ENCODE peak calls at places on chromosomes 16 and 17, in eight cellular contexts. C is naive thymus-derived CD4-positive, alpha-beta T cell; V is CD4-positive, alpha-beta memory T cell; N is tibial nerve; U is psoas muscle; R is gastrocnemius medialis; P is heart left ventricle; F is stomach. X is an unnamed sample. For H3K4me1, the result is how much of the 10 kb centered on the place peaks cover.

GRCh38 chr17:57852955-57853328 is 3.1 kb upstream of the MRPS23 start:
- DNase-seq in V (no peak), U (no peak), R (no peak), F (no peak), P (no peak), C (no peak), N (no peak), X (no peak)

GRCh38 chr16:65196696-65197095 is 74.8 kb upstream of the CDH11 start:
- DNase-seq in R (no peak), P (no peak), F (no peak), C (no peak), N (no peak), U (no peak), V (no peak), X (no peak)

GRCh38 chr17:80463784-80464400 is 12.5 kb downstream of the NPTX1 start:
- DNase-seq in U (no peak), C (no peak), F (no peak), N (no peak), R (no peak), V (no peak), P (no peak), X (no peak)

GRCh38 chr17:75457047-75457654 is 716 bp downstream of the TMEM94 start:
- DNase-seq in R (peak), F (peak), V (peak), C (no peak), U (peak), N (no peak), P (no peak), X (no peak)

GRCh38 chr17:43016216-43016615 is 6.0 kb downstream of the VAT1 start:
- DNase-seq in R (no peak), P (no peak), N (no peak), F (no peak), C (no peak), U (no peak), V (no peak), X (no peak)

GRCh38 chr16:72291531-72291981 is 119.6 kb upstream of the PMFBP1 start:
- DNase-seq in U (no peak), F (no peak), C (no peak), P (no peak), N (no peak), R (no peak), V (no peak), X (no peak)

GRCh38 chr17:15261063-15261817 is 3.9 kb downstream of the PMP22 start:
- DNase-seq in P (peak), V (no peak), R (peak), U (peak), C (no peak), F (peak), N (peak), X (no peak)

GRCh38 chr16:78257376-78257728 is 157.9 kb downstream of the WWOX start:
- DNase-seq in N (no peak), R (no peak), C (no peak), P (no peak), V (no peak), F (no peak), U (no peak), X (no peak)

GRCh38 chr16:83888672-83889044 is 10.3 kb upstream of the MLYCD start:
- DNase-seq in U (no peak), C (no peak), N (no peak), F (no peak), R (no peak), V (no peak), P (no peak), X (no peak)

GRCh38 chr17:6303664-6304063 is 131.3 kb downstream of the AIPL1 start:
- DNase-seq in V (no peak), P (no peak), F (no peak), R (no peak), N (no peak), C (no peak), U (no peak), X (no peak)

GRCh38 chr16:89476379-89476778 is 14.0 kb downstream of the ANKRD11 start:
- DNase-seq in P (no peak), N (no peak), U (no peak), C (no peak), V (no peak), R (peak), F (peak), X (no peak)

GRCh38 chr16:75130150-75130771 is 13.7 kb upstream of the LDHD start:
- DNase-seq in N (no peak), U (no peak), C (no peak), F (no peak), R (no peak), V (no peak), P (no peak), X (no peak)

GRCh38 chr16:12062343-12063003 is 85.9 kb downstream of the SNX29 start:
- DNase-seq in F (peak), P (peak), R (peak), U (peak), V (no peak), N (peak), C (no peak), X (peak)

GRCh38 chr16:64951193-64951592 is 170.7 kb downstream of the CDH11 start:
- DNase-seq in C (no peak), V (no peak), R (no peak), P (no peak), N (no peak), U (no peak), F (no peak), X (no peak)

GRCh38 chr17:60077672-60078519 is 825 bp downstream of the HEATR6 start:
- DNase-seq in V (no peak), R (no peak), C (peak), F (no peak), N (no peak), U (no peak), P (no peak), X (no peak)

GRCh38 chr16:67238278-67238575 is 9.1 kb downstream of the FHOD1 start:
- DNase-seq in C (no peak), F (no peak), N (no peak), P (peak), R (no peak), U (no peak), V (no peak), X (no peak)

GRCh38 chr16:51816929-51817328 is 665.9 kb upstream of the SALL1 start:
- DNase-seq in C (no peak), F (no peak), N (no peak), R (no peak), P (no peak), V (no peak), U (no peak), X (no peak)

GRCh38 chr17:15463363-15463762 is 4.1 kb downstream of the CDRT4 start:
- DNase-seq in C (no peak), R (peak), P (no peak), F (peak), V (no peak), U (peak), N (peak), X (peak)

GRCh38 chr17:82832411-82832810 is 7.4 kb downstream of the ZNF750 start:
- DNase-seq in P (no peak), N (no peak), F (no peak), V (no peak), R (no peak), C (no peak), U (no peak), X (peak)

GRCh38 chr17:63998721-63999679 is 849 bp downstream of the PRR29 start:
- DNase-seq in C (no peak), P (peak), N (no peak), V (no peak), R (no peak), U (no peak), F (no peak), X (no peak)

GRCh38 chr17:3602499-3602898 is 6.7 kb downstream of the TRPV1 start:
- DNase-seq in N (no peak), R (no peak), P (no peak), C (no peak), V (no peak), U (no peak), F (no peak), X (no peak)

GRCh38 chr17:31369266-31369665 is 22.2 kb upstream of the RAB11FIP4 start:
- DNase-seq in P (no peak), F (no peak), C (no peak), U (no peak), V (no peak), R (no peak), N (no peak), X (no peak)

GRCh38 chr17:55285340-55286301 is 20.9 kb downstream of the HLF start:
- DNase-seq in C (no peak), U (peak), N (peak), R (peak), V (no peak), F (peak), P (peak), X (peak)

GRCh38 chr17:13736915-13737314 is 135.2 kb upstream of the HS3ST3A1 start:
- DNase-seq in V (no peak), N (no peak), U (no peak), F (no peak), R (no peak), P (no peak), C (no peak), X (no peak)

GRCh38 chr16:84380405-84380804 is 12.1 kb downstream of the ATP2C2 start:
- DNase-seq in R (no peak), C (no peak), P (no peak), V (no peak), U (no peak), F (no peak), N (no peak), X (no peak)

GRCh38 chr17:51015145-51015558 is 105.5 kb downstream of the SPAG9 start:
- DNase-seq in F (no peak), U (no peak), R (no peak), N (no peak), P (no peak), V (no peak), C (no peak), X (no peak)

GRCh38 chr16:77169650-77170236 is 21.2 kb upstream of the MON1B start:
- DNase-seq in F (peak), V (peak), C (no peak), U (no peak), R (no peak), P (no peak), N (no peak), X (no peak)

GRCh38 chr16:1471569-1472194 is 3.1 kb downstream of the CLCN7 start:
- DNase-seq in C (no peak), N (no peak), P (no peak), V (no peak), R (no peak), U (no peak), F (no peak), X (no peak)

GRCh38 chr16:84751241-84751640 is 51.4 kb downstream of the USP10 start:
- DNase-seq in C (no peak), F (no peak), U (no peak), V (no peak), R (no peak), N (no peak), P (no peak), X (no peak)

GRCh38 chr16:75624921-75625334 is 1.8 kb upstream of the ADAT1 start:
- DNase-seq in P (no peak), V (no peak), U (no peak), R (no peak), N (no peak), C (no peak), F (no peak), X (no peak)

GRCh38 chr16:1966460-1966859 is at the start of gene RNF151:
- DNase-seq in F (no peak), U (no peak), N (no peak), C (no peak), P (no peak), V (no peak), R (no peak), X (no peak)

GRCh38 chr16:50771366-50771765 is 29.5 kb downstream of the CYLD start:
- DNase-seq in V (no peak), N (no peak), U (no peak), C (no peak), R (no peak), F (no peak), P (no peak), X (no peak)

GRCh38 chr17:20203761-20204263 is 194.7 kb downstream of the SPECC1 start:
- DNase-seq in U (no peak), N (no peak), V (no peak), F (no peak), P (no peak), R (no peak), C (no peak), X (no peak)

GRCh38 chr16:86725401-86725800 is 147.1 kb downstream of the FOXL1 start:
- DNase-seq in N (no peak), P (no peak), U (no peak), C (no peak), R (no peak), F (no peak), V (no peak), X (no peak)
- H3K4me3 ChIP-seq in N (no peak), P (no peak), U (no peak), C (no peak), R (no peak), F (no peak), V (no peak), X (no peak)

DNA sequence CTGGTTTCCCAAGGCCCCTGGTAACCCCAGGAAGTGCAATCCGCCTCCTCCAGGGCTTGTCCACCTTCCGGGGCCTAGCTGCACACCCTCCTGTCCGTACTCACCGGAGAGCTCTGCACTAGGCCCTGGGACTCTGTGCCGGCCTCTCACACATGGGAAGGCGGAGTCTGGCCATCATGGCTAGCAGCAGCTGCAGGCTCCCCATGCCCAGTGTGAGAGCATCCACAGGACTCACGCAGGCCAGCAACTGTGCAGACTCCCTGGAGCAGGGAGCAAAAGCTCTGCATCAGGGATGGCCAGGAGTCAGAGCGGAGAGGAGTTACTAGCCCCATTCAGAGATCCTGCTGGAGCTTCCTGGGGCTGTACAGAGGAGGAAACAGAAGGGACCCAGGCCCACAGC is 20.2 kb downstream of the FOXN1 start:
- DNase-seq in U (no peak), C (no peak), N (no peak), R (no peak), V (no peak), F (no peak), P (no peak), X (no peak)
- H3K27ac ChIP-seq in U (no peak), C (no peak), N (no peak), R (no peak), V (no peak), F (no peak), P (no peak), X (no peak)

GRCh38 chr17:38448208-38448776 is 20.0 kb downstream of the ARHGAP23 start:
- DNase-seq in P (no peak), C (no peak), F (no peak), V (no peak), U (no peak), R (no peak), N (no peak), X (no peak)
- H3K4me1 ChIP-seq in P (half or more), C (under half), F (half or more), V (under half), U (under half), R (under half), N (half or more), X (half or more)

DNA sequence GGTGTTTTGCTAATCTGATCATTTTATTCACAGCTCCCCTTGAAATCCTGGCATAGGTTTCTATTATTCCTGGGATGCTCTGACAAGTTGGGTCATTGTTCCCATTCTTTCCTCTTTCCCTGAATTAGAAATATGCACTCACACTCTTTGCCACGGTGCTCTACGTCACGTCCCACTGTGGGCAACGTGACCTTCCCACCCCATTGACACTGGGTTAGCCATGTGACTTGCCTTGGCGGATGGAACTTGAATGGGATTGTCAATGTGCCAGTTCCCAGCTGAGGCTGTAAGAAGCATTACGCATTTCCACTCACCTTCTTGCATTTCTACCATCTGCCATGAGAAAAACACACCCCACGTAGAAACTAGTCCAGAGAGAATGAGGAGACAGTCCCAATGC is 492.4 kb downstream of the SHISA9 start:
- DNase-seq in R (no peak), F (no peak), P (no peak), V (no peak), N (no peak), C (no peak), U (no peak), X (no peak)
- H3K4me3 ChIP-seq in R (no peak), F (no peak), P (no peak), V (no peak), N (no peak), C (no peak), U (no peak), X (no peak)

GRCh38 chr16:57167951-57168350 is 17.9 kb downstream of the PSME3IP1 start:
- DNase-seq in U (no peak), N (no peak), C (peak), V (peak), F (no peak), R (no peak), P (no peak), X (no peak)
- H3K27ac ChIP-seq in U (no peak), N (peak), C (no peak), V (no peak), F (no peak), R (no peak), P (no peak), X (no peak)

DNA sequence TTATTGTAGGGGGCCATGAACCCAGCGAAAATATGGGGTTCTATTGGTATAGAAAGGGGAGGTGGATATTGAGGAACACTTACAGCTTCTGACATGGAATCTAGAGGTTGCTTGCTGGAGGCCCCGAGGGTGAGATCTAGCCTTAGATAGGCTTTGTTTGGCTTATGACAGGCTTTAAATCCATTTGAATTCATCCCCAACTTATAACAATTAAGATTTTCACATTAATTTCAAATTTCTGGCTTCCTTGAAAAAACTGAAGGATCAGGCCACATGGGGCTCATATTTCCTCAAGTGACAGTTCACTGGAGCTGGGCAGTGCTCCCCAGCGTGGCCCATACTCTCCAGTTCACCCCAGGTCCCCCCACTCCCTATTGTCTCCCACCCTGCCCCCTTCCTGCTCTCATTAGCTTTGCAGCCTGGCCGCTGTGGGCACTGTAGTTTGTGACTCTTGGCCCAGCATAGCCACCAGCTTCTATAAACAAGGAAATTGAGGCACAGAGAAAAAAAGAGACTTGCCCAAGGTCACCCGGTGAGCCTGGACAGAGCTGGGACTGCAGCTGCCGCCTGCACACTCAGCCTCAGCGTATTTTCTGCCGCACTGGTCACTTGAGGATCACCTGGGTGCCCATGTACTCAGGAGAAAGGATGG is 19.8 kb upstream of the ADGRG1 start:
- DNase-seq in U (no peak), P (no peak), N (no peak), V (no peak), R (no peak), C (no peak), F (no peak), X (peak)
- H3K4me1 ChIP-seq in U (under half), P (under half), N (under half), V (under half), R (under half), C (under half), F (half or more), X (under half)

GRCh38 chr16:27498020-27498419 is 51.7 kb downstream of the GTF3C1 start:
- DNase-seq in F (no peak), C (no peak), U (no peak), R (no peak), N (no peak), P (no peak), V (no peak), X (no peak)

GRCh38 chr16:27498426-27498825 is 51.3 kb downstream of the GTF3C1 start:
- DNase-seq in C (no peak), N (no peak), R (no peak), P (no peak), U (no peak), V (no peak), F (no peak), X (no peak)

GRCh38 chr16:27500801-27501200 is 48.9 kb downstream of the GTF3C1 start:
- DNase-seq in P (no peak), F (no peak), V (no peak), N (no peak), U (no peak), C (no peak), R (no peak), X (no peak)

GRCh38 chr16:27499659-27500055 is 50.1 kb downstream of the GTF3C1 start:
- DNase-seq in R (peak), F (no peak), U (no peak), C (no peak), V (no peak), P (no peak), N (no peak), X (no peak)

GRCh38 chr16:27498916-27499658 is 50.6 kb downstream of the GTF3C1 start:
- DNase-seq in U (no peak), V (no peak), C (no peak), N (no peak), P (no peak), R (no peak), F (no peak), X (no peak)
- H3K4me3 ChIP-seq in U (no peak), V (no peak), C (no peak), N (no peak), P (no peak), R (no peak), F (no peak), X (no peak)

DNA sequence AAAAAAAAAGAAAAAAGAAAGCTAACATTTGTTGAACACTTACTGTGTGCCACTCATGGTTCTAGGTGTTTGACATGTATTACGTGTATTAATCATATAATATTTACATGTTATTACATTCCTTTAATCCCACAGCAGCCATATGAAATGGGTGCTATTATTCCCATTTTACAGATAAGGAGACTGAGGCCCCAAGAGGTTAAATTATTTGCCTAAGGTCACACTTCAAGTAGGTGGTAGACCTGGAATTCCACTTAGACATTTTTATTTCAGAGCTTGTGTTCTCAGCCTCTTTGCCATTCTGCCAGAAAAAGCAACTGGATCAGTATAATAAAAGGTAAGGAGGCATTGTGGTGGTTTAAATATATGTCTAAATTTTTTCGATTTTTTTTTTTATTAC is 55.1 kb upstream of the HS3ST4 start:
- DNase-seq in R (no peak), F (no peak), N (no peak), P (no peak), U (no peak), C (no peak), V (no peak), X (no peak)
- H3K27ac ChIP-seq in R (no peak), F (no peak), N (no peak), P (no peak), U (no peak), C (no peak), V (no peak), X (no peak)